ENCODE peak calls at places on chromosomes 12 and 14, in six cellular contexts. U is upper lobe of right lung, Q is GM20000, P is MCF 10A, K is endothelial cell, E is AG04450. I is an unnamed sample.

GRCh38 chr12:63915105-63915830 is 70.8 kb downstream of the SRGAP1 start:
- DNase-seq in U (no peak), E (no peak), K (no peak), P (peak; percentile 47), Q (no peak), I (no peak)

GRCh38 chr14:95433094-95433478 is 83.4 kb downstream of the SYNE3 start:
- DNase-seq in K (no peak), E (no peak), U (no peak), P (no peak), Q (no peak), I (no peak)

GRCh38 chr12:80353254-80353653 is 90.8 kb upstream of the PTPRQ start:
- DNase-seq in U (no peak), E (no peak), K (no peak), Q (no peak), P (peak; percentile 2), I (no peak)

GRCh38 chr12:118120579-118121363 is 15.2 kb upstream of the PEBP1 start:
- DNase-seq in E (peak; percentile 44), Q (peak; percentile 86), K (peak; percentile 79), P (peak; percentile 78), U (peak; percentile 83), I (peak; percentile 60)

GRCh38 chr14:26984318-26985177 is 386.7 kb upstream of the NOVA1 start:
- DNase-seq in K (peak; percentile 74), Q (no peak), E (no peak), P (peak; percentile 71), U (no peak), I (peak; percentile 78)

GRCh38 chr12:29113101-29113500 is 36.0 kb upstream of the FAR2 start:
- DNase-seq in E (no peak), K (no peak), P (peak; percentile 44), Q (no peak), U (no peak), I (no peak)

GRCh38 chr12:100437038-100437841 is 36.4 kb upstream of the NR1H4 start:
- DNase-seq in P (no peak), U (no peak), Q (no peak), K (no peak), E (no peak), I (no peak)

GRCh38 chr14:82385043-82385442 is 851.4 kb upstream of the SEL1L start:
- DNase-seq in K (no peak), P (peak; percentile 66), Q (no peak), E (no peak), U (no peak), I (no peak)

GRCh38 chr12:109720152-109720855 is 6.7 kb downstream of the FAM222A start:
- DNase-seq in U (no peak), E (no peak), K (no peak), P (no peak), Q (no peak), I (peak; percentile 53)

GRCh38 chr14:69789118-69789640 is 7.9 kb downstream of the SLC10A1 start:
- DNase-seq in P (no peak), U (no peak), E (no peak), Q (no peak), K (no peak), I (no peak)

GRCh38 chr14:93936245-93936644 is 9.1 kb downstream of the FAM181A start:
- DNase-seq in U (no peak), Q (peak; percentile 58), K (no peak), E (no peak), P (peak; percentile 49), I (peak; percentile 31)

GRCh38 chr14:95871531-95871930 is 5.1 kb upstream of the TUNAR start:
- DNase-seq in E (no peak), P (no peak), K (no peak), U (no peak), Q (no peak), I (no peak)

GRCh38 chr12:53268009-53268636 is at the start of gene ESPL1:
- DNase-seq in Q (peak; percentile 89), E (no peak), P (peak; percentile 71), K (peak; percentile 67), U (peak; percentile 85), I (peak; percentile 71)

GRCh38 chr12:107760207-107760816 is 625 bp downstream of the PRDM4 start:
- DNase-seq in K (peak; percentile 28), U (peak; percentile 74), Q (peak; percentile 51), E (no peak), P (peak; percentile 33), I (peak; percentile 16)

GRCh38 chr12:15728118-15728598 is 61.0 kb downstream of the EPS8 start:
- DNase-seq in Q (no peak), P (peak; percentile 63), E (peak; percentile 21), K (no peak), U (no peak), I (no peak)

GRCh38 chr12:128607606-128608005 is 216.2 kb downstream of the SLC15A4 start:
- DNase-seq in K (no peak), U (no peak), Q (no peak), P (no peak), E (no peak), I (no peak)

GRCh38 chr14:63302135-63302534 is 16.6 kb downstream of the GPHB5 start:
- DNase-seq in U (no peak), P (no peak), Q (no peak), E (no peak), K (no peak), I (no peak)

GRCh38 chr14:34951286-34951685 is 31.5 kb upstream of the SRP54 start:
- DNase-seq in U (no peak), K (no peak), E (no peak), Q (no peak), P (no peak), I (no peak)

GRCh38 chr12:49545815-49546214 is 7.0 kb downstream of the KCNH3 start:
- DNase-seq in P (no peak), E (no peak), U (peak; percentile 39), K (no peak), Q (no peak), I (no peak)

GRCh38 chr12:124322271-124322998 is 27.5 kb downstream of the RFLNA start:
- DNase-seq in U (no peak), K (no peak), E (no peak), P (peak; percentile 8), Q (no peak), I (no peak)

GRCh38 chr12:79897617-79898016 is 37.3 kb downstream of the PPP1R12A start:
- DNase-seq in Q (no peak), K (no peak), E (peak; percentile 73), P (peak; percentile 72), U (no peak), I (no peak)

GRCh38 chr12:107448198-107448597 is 237.4 kb upstream of the PWP1 start:
- DNase-seq in Q (no peak), K (peak; percentile 72), U (no peak), E (no peak), P (peak; percentile 35), I (peak; percentile 10)

GRCh38 chr12:47585507-47585906 is 120.3 kb downstream of the RPAP3 start:
- DNase-seq in K (no peak), U (no peak), Q (no peak), E (no peak), P (no peak), I (no peak)

GRCh38 chr14:75418779-75419768 is 8.7 kb upstream of the JDP2 start:
- DNase-seq in P (peak; percentile 46), U (peak; percentile 75), Q (peak; percentile 79), E (no peak), K (peak; percentile 37), I (no peak)

GRCh38 chr12:14510574-14510973 is 57.1 kb downstream of the PLBD1 start:
- DNase-seq in E (no peak), K (no peak), Q (no peak), P (no peak), U (no peak), I (no peak)

GRCh38 chr12:14514946-14515345 is 52.7 kb downstream of the PLBD1 start:
- DNase-seq in Q (no peak), E (no peak), K (no peak), P (peak; percentile 48), U (no peak), I (no peak)

GRCh38 chr12:14514154-14514842 is 53.4 kb downstream of the PLBD1 start:
- DNase-seq in U (no peak), K (no peak), P (peak; percentile 58), Q (peak; percentile 21), E (no peak), I (no peak)
- TF ChIP-seq CTCF in U (peak; percentile 45), K (peak; percentile 17), P (peak; percentile 44), Q (no peak), E (peak; percentile 36), I (peak; percentile 85)

DNA sequence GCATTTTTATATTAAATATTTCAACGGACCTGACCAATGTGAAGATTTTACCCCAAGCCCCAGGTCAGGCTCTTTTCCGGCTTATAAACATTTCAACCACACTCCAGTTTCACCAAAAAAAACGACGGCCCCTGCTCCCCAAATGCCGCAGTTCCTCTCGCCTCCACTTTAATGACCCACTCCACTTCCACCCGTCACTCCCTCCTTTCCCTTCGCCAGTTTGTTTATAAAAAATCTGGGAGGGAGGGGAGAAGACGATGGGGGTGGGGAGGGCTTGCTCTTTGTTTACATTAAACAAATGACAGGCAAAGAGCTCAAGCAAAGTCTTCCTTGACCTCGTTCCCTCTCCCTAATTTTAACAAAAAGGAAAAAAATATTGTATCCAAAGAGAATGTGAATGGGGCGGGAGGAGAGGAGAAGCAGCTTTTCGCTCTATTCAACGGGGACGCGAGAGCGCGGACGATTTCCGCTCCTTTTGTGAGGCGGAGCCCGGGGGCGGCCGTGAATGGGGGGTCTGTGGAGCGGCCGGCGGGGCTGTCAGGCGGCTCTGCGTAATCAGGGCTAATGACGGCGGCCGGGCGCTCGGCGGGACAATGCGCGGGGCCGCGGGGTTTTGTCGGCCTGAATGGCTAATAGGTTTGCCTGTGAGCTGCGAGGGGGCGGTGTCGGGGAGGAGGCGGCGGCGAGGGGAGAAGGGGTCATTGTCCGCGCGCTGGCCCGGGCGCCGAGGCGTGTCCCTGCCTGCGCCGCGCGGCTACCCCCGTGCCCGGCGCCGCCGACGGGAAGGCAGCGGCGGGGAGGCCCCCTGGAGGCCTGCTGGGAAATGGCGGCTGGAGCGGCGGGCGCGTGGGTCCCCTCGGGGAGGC is 5.7 kb downstream of the SIX6 start:
- DNase-seq in K (peak; percentile 85), Q (peak; percentile 68), E (no peak), U (peak; percentile 64), P (no peak), I (peak; percentile 85)
- TF ChIP-seq CTCF in K (peak; percentile 78), Q (peak; percentile 39), E (peak; percentile 30), U (peak; percentile 39), P (no peak), I (peak; percentile 72)

GRCh38 chr14:59570122-59570521 is 6.5 kb downstream of the CCDC175 start:
- DNase-seq in U (no peak), P (peak; percentile 14), Q (no peak), E (no peak), K (no peak), I (no peak)
- TF ChIP-seq CTCF in U (no peak), P (no peak), Q (no peak), E (peak; percentile 32), K (no peak), I (no peak)

DNA sequence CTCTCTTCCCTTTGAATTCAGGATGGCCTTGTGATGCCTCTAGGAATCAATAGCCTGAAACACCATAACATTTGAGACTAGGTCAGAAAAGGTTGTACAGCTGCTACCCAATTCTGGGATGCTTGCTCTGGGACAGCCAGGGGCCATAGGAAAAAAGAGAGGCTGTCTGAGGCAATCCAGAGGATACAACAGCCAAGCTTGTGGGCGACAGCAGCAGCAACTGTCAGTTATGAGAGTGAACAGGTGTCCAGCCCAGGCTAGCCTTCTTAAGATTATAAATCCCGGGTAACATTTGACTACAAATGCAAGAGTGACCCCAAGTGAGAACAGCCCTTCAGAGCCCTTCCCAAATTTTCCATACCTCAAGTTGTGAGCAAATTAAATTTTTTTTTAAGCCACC is 11.1 kb downstream of the DCN start:
- DNase-seq in E (no peak), P (no peak), K (no peak), Q (no peak), U (no peak), I (no peak)
- TF ChIP-seq CTCF in E (no peak), P (no peak), K (no peak), Q (no peak), U (no peak), I (no peak)

GRCh38 chr12:121812320-121812871 is 8.6 kb downstream of the SETD1B start:
- DNase-seq in K (peak; percentile 77), U (peak; percentile 90), Q (peak; percentile 80), E (no peak), P (peak; percentile 75), I (peak; percentile 68)
- TF ChIP-seq CTCF in K (no peak), U (no peak), Q (no peak), E (no peak), P (no peak), I (peak; percentile 49)